ENCODE peak calls at places on chromosomes 6 and 20, in nine cellular contexts. L is EH; D is heart left ventricle; M is midbrain; J is HTR-8/SVneo; R is heart right ventricle; G is left ventricle myocardium inferior; W is HS-5; I is CD8-positive, alpha-beta memory T cell. U is an unnamed sample.

GRCh38 chr6:26389349-26389799 is 6.5 kb downstream of the BTN2A2 start:
- DNase-seq in L (peak; percentile 27), D (no peak), M (no peak), J (no peak), R (no peak), G (no peak), W (no peak), I (no peak), U (peak; percentile 6)

GRCh38 chr6:21753571-21754108 is 160.1 kb downstream of the SOX4 start:
- DNase-seq in L (peak; percentile 88), D (no peak), M (no peak), J (no peak), R (no peak), G (no peak), W (no peak), I (no peak), U (peak; percentile 59)

GRCh38 chr20:63829943-63830820 is 882 bp downstream of the ZBTB46 start:
- DNase-seq in L (no peak), D (no peak), M (no peak), J (peak; percentile 76), R (no peak), G (no peak), W (no peak), I (no peak), U (no peak)

GRCh38 chr20:23013429-23013828 is 21.7 kb upstream of the SSTR4 start:
- DNase-seq in L (no peak), D (no peak), M (no peak), J (no peak), R (peak; percentile 61), G (no peak), W (no peak), I (no peak), U (no peak)

GRCh38 chr20:22400440-22400839 is 183.9 kb downstream of the FOXA2 start:
- DNase-seq in L (no peak), D (no peak), M (no peak), J (no peak), R (no peak), G (no peak), W (no peak), I (no peak), U (no peak)

GRCh38 chr20:37777556-37777955 is 83.7 kb downstream of the CTNNBL1 start:
- DNase-seq in L (peak; percentile 6), D (no peak), M (no peak), J (no peak), R (no peak), G (no peak), W (no peak), I (no peak), U (no peak)

GRCh38 chr20:33967126-33967525 is 26.6 kb upstream of the RALY start:
- DNase-seq in L (no peak), D (no peak), M (no peak), J (no peak), R (no peak), G (no peak), W (no peak), I (no peak), U (no peak)

GRCh38 chr6:115934829-115935228 is 125.9 kb downstream of the FRK start:
- DNase-seq in L (no peak), D (no peak), M (no peak), J (no peak), R (no peak), G (no peak), W (no peak), I (no peak), U (no peak)

GRCh38 chr6:155188707-155189496 is 74.9 kb upstream of the CLDN20 start:
- DNase-seq in L (peak; percentile 97), D (no peak), M (no peak), J (no peak), R (no peak), G (no peak), W (peak; percentile 86), I (no peak), U (no peak)

GRCh38 chr6:158332237-158332636 is 20.0 kb downstream of the TULP4 start:
- DNase-seq in L (no peak), D (no peak), M (no peak), J (no peak), R (no peak), G (no peak), W (no peak), I (no peak), U (peak; percentile 34)

GRCh38 chr6:32837651-32838113 is 857 bp downstream of the TAP2 start:
- DNase-seq in L (peak; percentile 7), D (no peak), M (no peak), J (peak; percentile 7), R (no peak), G (no peak), W (no peak), I (no peak), U (peak; percentile 94)

GRCh38 chr6:12137480-12137879 is 125.4 kb downstream of the HIVEP1 start:
- DNase-seq in L (peak; percentile 81), D (no peak), M (peak; percentile 42), J (no peak), R (peak; percentile 43), G (peak; percentile 22), W (no peak), I (no peak), U (no peak)

GRCh38 chr20:12053348-12053747 is 135.7 kb downstream of the BTBD3 start:
- DNase-seq in L (peak; percentile 29), D (no peak), M (no peak), J (peak; percentile 42), R (no peak), G (no peak), W (peak; percentile 57), I (no peak), U (no peak)